ENCODE peak calls at places on chromosomes 1 and 21, in seven cellular contexts. P, A, W, J, B, K and I are unnamed samples.

GRCh38 chr1:20361805-20362381 is 71.2 kb downstream of the VWA5B1 start:
- DNase-seq in A (peak; percentile 62), J (peak; percentile 49), B (no peak), W (peak; percentile 84), K (peak; percentile 22), P (peak; percentile 65), I (peak; percentile 50)

GRCh38 chr1:231236131-231236571 is 4.9 kb upstream of the GNPAT start:
- DNase-seq in B (no peak), J (no peak), K (no peak), A (no peak), W (no peak), P (no peak), I (no peak)

GRCh38 chr1:196438324-196438723 is 169.9 kb downstream of the KCNT2 start:
- DNase-seq in K (peak; percentile 32), B (no peak), P (no peak), A (peak; percentile 58), W (no peak), J (peak; percentile 80), I (no peak)

GRCh38 chr1:234933475-234933874 is 195.2 kb downstream of the TOMM20 start:
- DNase-seq in K (peak; percentile 74), B (no peak), W (no peak), P (peak; percentile 69), J (no peak), A (peak; percentile 72), I (peak; percentile 71)

GRCh38 chr1:1262759-1263158 is 10.9 kb downstream of the UBE2J2 start:
- DNase-seq in A (no peak), B (no peak), J (no peak), W (no peak), P (no peak), K (no peak), I (no peak)

GRCh38 chr21:39349211-39350093 is 564 bp upstream of the HMGN1 start:
- DNase-seq in W (peak; percentile 98), P (peak; percentile 97), B (peak; percentile 78), J (peak; percentile 94), K (peak; percentile 91), A (peak; percentile 96), I (peak; percentile 96)

GRCh38 chr1:245956225-245956624 is 550.9 kb downstream of the SMYD3 start:
- DNase-seq in J (no peak), B (no peak), K (peak; percentile 45), P (no peak), A (no peak), W (no peak), I (no peak)

GRCh38 chr1:106921186-106921585 is 135.3 kb upstream of the PRMT6 start:
- DNase-seq in A (no peak), W (no peak), K (peak; percentile 45), P (no peak), B (no peak), J (no peak), I (peak; percentile 41)

GRCh38 chr1:56934400-56935080 is 31.3 kb downstream of the C8B start:
- DNase-seq in B (no peak), K (no peak), P (no peak), J (no peak), W (no peak), A (peak; percentile 67), I (no peak)

GRCh38 chr1:246641394-246641793 is 75.1 kb downstream of the CNST start:
- DNase-seq in K (no peak), J (no peak), W (no peak), B (no peak), A (no peak), P (no peak), I (no peak)

GRCh38 chr1:19605884-19606442 is 38.1 kb upstream of the NBL1 start:
- DNase-seq in B (no peak), A (no peak), K (no peak), P (no peak), W (no peak), J (no peak), I (no peak)

GRCh38 chr1:218380125-218380977 is 35.2 kb downstream of the TGFB2 start:
- DNase-seq in J (peak; percentile 96), K (peak; percentile 94), B (no peak), A (peak; percentile 76), P (no peak), W (no peak), I (peak; percentile 83)

GRCh38 chr1:244289976-244290375 is 161.7 kb downstream of the ADSS2 start:
- DNase-seq in P (no peak), K (no peak), B (no peak), J (no peak), W (no peak), A (no peak), I (no peak)

GRCh38 chr1:201084171-201084766 is 28.0 kb downstream of the CACNA1S start:
- DNase-seq in W (no peak), B (no peak), A (no peak), J (no peak), K (no peak), P (no peak), I (no peak)

GRCh38 chr1:200907611-200908097 is 13.0 kb downstream of the INAVA start:
- DNase-seq in A (no peak), W (no peak), K (no peak), B (no peak), J (peak; percentile 79), P (no peak), I (no peak)

GRCh38 chr1:186236921-186237320 is 138.1 kb downstream of the TPR start:
- DNase-seq in W (no peak), B (no peak), J (peak; percentile 77), K (peak; percentile 96), A (peak; percentile 68), P (no peak), I (peak; percentile 82)

GRCh38 chr1:225890346-225891228 is 1.6 kb upstream of the LEFTY1 start:
- DNase-seq in A (no peak), P (no peak), B (no peak), J (no peak), W (peak; percentile 78), K (no peak), I (no peak)

GRCh38 chr1:56824956-56825355 is 5.8 kb upstream of the FYB2 start:
- DNase-seq in A (no peak), K (peak; percentile 25), W (no peak), B (no peak), J (no peak), P (no peak), I (no peak)

GRCh38 chr1:1298861-1299685 is 8.7 kb downstream of the ACAP3 start:
- DNase-seq in A (peak; percentile 22), K (no peak), J (no peak), W (peak; percentile 94), B (no peak), P (no peak), I (no peak)

GRCh38 chr1:9181990-9182783 is 52.4 kb upstream of the H6PD start:
- DNase-seq in B (no peak), P (no peak), J (peak; percentile 50), A (peak; percentile 64), K (no peak), W (peak; percentile 56), I (peak; percentile 42)

GRCh38 chr1:195704028-195704427 is 904.2 kb downstream of the KCNT2 start:
- DNase-seq in B (no peak), K (no peak), W (no peak), J (no peak), P (no peak), A (no peak), I (no peak)

GRCh38 chr1:54979327-54979891 is 1.0 kb upstream of the TMEM61 start:
- DNase-seq in W (no peak), K (no peak), A (no peak), B (no peak), J (no peak), P (no peak), I (no peak)

GRCh38 chr1:111737216-111738132 is 1.7 kb downstream of the INKA2 start:
- DNase-seq in B (no peak), K (no peak), J (no peak), P (no peak), W (no peak), A (peak; percentile 39), I (no peak)
- H3K4me3 ChIP-seq in B (peak overlapping the region; percentile 78), K (peak overlapping the region; percentile 78), J (no peak overlapping the region), P (peak overlapping the region; percentile 62), W (peak overlapping the region; percentile 95), A (peak overlapping the region; percentile 76), I (no peak overlapping the region)

GRCh38 chr1:30274176-30274936 is 449.0 kb downstream of the MATN1 start:
- DNase-seq in W (no peak), K (no peak), A (no peak), P (no peak), J (no peak), B (no peak), I (no peak)
- TF ChIP-seq CTCF in W (no peak), K (no peak), A (no peak), P (no peak), J (no peak), B (no peak), I (no peak)

GRCh38 chr1:183872406-183872805 is 67.5 kb downstream of the RGL1 start:
- DNase-seq in W (no peak), B (no peak), J (no peak), A (peak; percentile 57), K (no peak), P (no peak), I (no peak)
- H3K4me3 ChIP-seq in W (no peak overlapping the region), B (peak overlapping the region; percentile 26), J (no peak overlapping the region), A (no peak overlapping the region), K (peak overlapping the region; percentile 17), P (no peak overlapping the region), I (no peak overlapping the region)

GRCh38 chr1:46474580-46474979 is 15.1 kb upstream of the DMBX1 start:
- DNase-seq in K (no peak), W (no peak), J (no peak), B (no peak), P (no peak), A (no peak), I (no peak)

GRCh38 chr1:46478721-46479485 is 10.7 kb upstream of the DMBX1 start:
- DNase-seq in B (no peak), J (no peak), W (no peak), P (no peak), K (no peak), A (no peak), I (no peak)

GRCh38 chr1:46479744-46480350 is 9.8 kb upstream of the DMBX1 start:
- DNase-seq in K (no peak), B (no peak), J (no peak), P (no peak), A (no peak), W (no peak), I (no peak)

GRCh38 chr1:46476673-46477072 is 13.0 kb upstream of the DMBX1 start:
- DNase-seq in B (no peak), A (no peak), K (no peak), P (no peak), W (no peak), J (no peak), I (no peak)

GRCh38 chr1:46477153-46477929 is 12.3 kb upstream of the DMBX1 start:
- DNase-seq in B (peak; percentile 7), J (peak; percentile 61), W (peak; percentile 77), A (peak; percentile 76), K (peak; percentile 42), P (peak; percentile 63), I (peak; percentile 64)
- TF ChIP-seq CTCF in B (peak; percentile 96), J (peak; percentile 77), W (peak; percentile 90), A (peak; percentile 96), K (peak; percentile 88), P (peak; percentile 86), I (peak; percentile 92)